ENCODE peak calls at places on chromosomes 13 and 19, in four cellular contexts. A is GM12878, Q is K562, X is H1. M is an unnamed sample.

GRCh38 chr13:25682221-25682620 is 310.4 kb downstream of the ATP8A2 start:
- DNase-seq in Q (no peak), A (no peak), X (no peak), M (no peak)

GRCh38 chr13:42354246-42355117 is 82.5 kb downstream of the AKAP11 start:
- DNase-seq in X (no peak), A (peak), Q (no peak), M (no peak)

GRCh38 chr19:14073925-14074838 is 1.6 kb downstream of the MISP3 start:
- DNase-seq in X (no peak), A (no peak), Q (peak), M (no peak)

GRCh38 chr13:31638577-31638976 is 100.7 kb upstream of the RXFP2 start:
- DNase-seq in A (no peak), X (no peak), Q (no peak), M (no peak)

GRCh38 chr13:39317284-39317683 is 279.0 kb downstream of the NHLRC3 start:
- DNase-seq in A (no peak), X (no peak), Q (no peak), M (no peak)

GRCh38 chr13:98541211-98541610 is 35.7 kb downstream of the STK24 start:
- DNase-seq in X (no peak), Q (no peak), A (no peak), M (no peak)

GRCh38 chr13:27450921-27451461 is 627 bp upstream of the MTIF3 start:
- DNase-seq in X (no peak), A (no peak), Q (peak), M (peak)

GRCh38 chr19:55352746-55353145 is 1.8 kb downstream of the COX6B2 start:
- DNase-seq in A (no peak), Q (no peak), X (no peak), M (no peak)

GRCh38 chr19:7595466-7596133 is at the start of gene CAMSAP3:
- DNase-seq in Q (peak), X (peak), A (no peak), M (peak)

GRCh38 chr19:29260477-29261317 is 47.7 kb upstream of the UQCRFS1 start:
- DNase-seq in X (no peak), A (peak), Q (peak), M (peak)
- TF ChIP-seq EZH2 in X (no peak), A (no peak), Q (no peak), M (no peak)

GRCh38 chr19:10617409-10618121 is 7.8 kb upstream of the SLC44A2 start:
- DNase-seq in Q (peak), X (no peak), A (no peak), M (no peak)
- TF ChIP-seq GABPA in Q (no peak), X (no peak), A (no peak), M (no peak)

GRCh38 chr13:50842711-50843255 is 709 bp downstream of the DLEU7 start:
- DNase-seq in A (no peak), Q (no peak), X (no peak), M (no peak)
- TF ChIP-seq EZH2 in A (no peak), Q (no peak), X (no peak), M (no peak)

GRCh38 chr19:53015730-53016129 is 2.0 kb downstream of the ERVV-1 start:
- DNase-seq in Q (no peak), A (no peak), X (no peak), M (no peak)

GRCh38 chr19:53015159-53015558 is 1.4 kb downstream of the ERVV-1 start:
- DNase-seq in A (no peak), Q (no peak), X (no peak), M (no peak)

GRCh38 chr19:53019684-53020083 is 6.0 kb downstream of the ERVV-1 start:
- DNase-seq in Q (peak), A (no peak), X (peak), M (no peak)
- TF ChIP-seq GABPA in Q (no peak), A (no peak), X (peak), M (no peak)

DNA sequence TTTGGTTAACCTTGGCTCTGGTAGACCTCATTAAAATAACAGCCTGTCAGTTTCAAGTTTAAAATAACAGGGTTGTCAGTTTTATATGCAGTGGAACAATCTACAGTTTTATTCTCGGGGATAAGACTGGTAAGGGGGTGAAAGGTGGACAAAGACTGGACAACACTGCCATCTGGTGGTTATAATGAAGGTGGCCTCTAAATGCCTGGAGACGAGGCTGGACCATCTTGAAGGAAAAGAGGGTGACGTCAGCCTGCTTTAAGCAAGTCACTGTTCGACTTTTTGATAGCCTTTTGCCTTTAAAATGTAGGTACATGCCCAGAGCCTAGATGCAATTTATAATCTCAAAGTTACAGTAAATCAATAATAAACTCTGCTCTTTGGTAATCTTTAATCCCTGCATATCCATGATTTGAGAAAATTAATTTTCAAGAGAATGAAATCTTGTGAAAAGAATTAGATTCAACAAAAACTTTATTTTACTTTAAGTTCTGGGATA is 117.0 kb downstream of the DCT start:
- DNase-seq in X (peak), A (peak), Q (peak), M (peak)
- TF ChIP-seq EZH2 in X (no peak), A (no peak), Q (no peak), M (no peak)

GRCh38 chr13:83882626-83882959 is 319 bp upstream of the SLITRK1 start:
- DNase-seq in X (no peak), A (no peak), Q (no peak), M (no peak)

GRCh38 chr13:83883061-83883523 is 818 bp upstream of the SLITRK1 start:
- DNase-seq in Q (no peak), A (no peak), X (no peak), M (no peak)

GRCh38 chr13:83881031-83881727 is 1.1 kb downstream of the SLITRK1 start:
- DNase-seq in Q (no peak), A (no peak), X (no peak), M (no peak)

GRCh38 chr13:83881917-83882625 is at the start of gene SLITRK1:
- DNase-seq in A (peak), Q (peak), X (peak), M (no peak)

GRCh38 chr13:83884141-83884540 is 1.9 kb upstream of the SLITRK1 start:
- DNase-seq in X (no peak), Q (no peak), A (no peak), M (no peak)
- TF ChIP-seq GABPA in X (no peak), Q (no peak), A (no peak), M (no peak)